ENCODE peak calls at places on chromosomes 5 and 9, in six cellular contexts. E is A549, V is endothelial cell of umbilical vein, U is K562, B is HepG2, S is GM12878. R is an unnamed sample.

GRCh38 chr5:177452688-177453638 is 6.3 kb downstream of the PRR7 start:
- DNase-seq in E (no peak), V (peak; percentile 73), U (no peak), B (no peak), S (no peak), R (no peak)

GRCh38 chr5:125274938-125275759 is 528.7 kb upstream of the ZNF608 start:
- DNase-seq in E (no peak), V (peak; percentile 78), U (no peak), B (no peak), S (no peak), R (no peak)

GRCh38 chr5:134374234-134374633 is 2.9 kb downstream of the UBE2B start:
- DNase-seq in E (no peak), V (no peak), U (no peak), B (no peak), S (no peak), R (no peak)

GRCh38 chr5:31783762-31784161 is 144.8 kb downstream of the PDZD2 start:
- DNase-seq in E (no peak), V (no peak), U (no peak), B (no peak), S (no peak), R (no peak)

GRCh38 chr5:134095887-134096589 is 18.4 kb upstream of the TCF7 start:
- DNase-seq in E (no peak), V (no peak), U (no peak), B (no peak), S (no peak), R (no peak)

GRCh38 chr9:71929791-71930440 is 18.5 kb downstream of the C9orf85 start:
- DNase-seq in E (no peak), V (no peak), U (no peak), B (no peak), S (no peak), R (no peak)

GRCh38 chr5:107104774-107105050 is 566.0 kb downstream of the EFNA5 start:
- DNase-seq in E (peak; percentile 10), V (no peak), U (no peak), B (no peak), S (peak; percentile 28), R (no peak)

GRCh38 chr9:93132287-93132927 is 1.6 kb downstream of the NINJ1 start:
- DNase-seq in E (peak; percentile 46), V (no peak), U (no peak), B (no peak), S (no peak), R (no peak)

GRCh38 chr5:145931718-145932117 is 4.7 kb upstream of the SH3RF2 start:
- DNase-seq in E (no peak), V (no peak), U (no peak), B (no peak), S (no peak), R (no peak)

GRCh38 chr5:154627711-154628678 is 127.2 kb upstream of the LARP1 start:
- DNase-seq in E (no peak), V (no peak), U (no peak), B (no peak), S (no peak), R (no peak)

GRCh38 chr9:4486176-4486575 is 4.1 kb upstream of the SLC1A1 start:
- DNase-seq in E (no peak), V (no peak), U (no peak), B (no peak), S (no peak), R (no peak)

GRCh38 chr9:15244001-15244441 is 63.0 kb downstream of the TTC39B start:
- DNase-seq in E (no peak), V (peak; percentile 11), U (no peak), B (no peak), S (no peak), R (no peak)

GRCh38 chr9:76926324-76926731 is 20.4 kb upstream of the PRUNE2 start:
- DNase-seq in E (no peak), V (no peak), U (no peak), B (no peak), S (no peak), R (no peak)

GRCh38 chr5:140795259-140795641 is 598 bp downstream of the PCDHA2 start:
- DNase-seq in E (peak; percentile 51), V (no peak), U (peak; percentile 9), B (no peak), S (no peak), R (no peak)
- TF ChIP-seq MYC in E (no peak), V (no peak), U (no peak), B (no peak), S (no peak), R (no peak)

DNA sequence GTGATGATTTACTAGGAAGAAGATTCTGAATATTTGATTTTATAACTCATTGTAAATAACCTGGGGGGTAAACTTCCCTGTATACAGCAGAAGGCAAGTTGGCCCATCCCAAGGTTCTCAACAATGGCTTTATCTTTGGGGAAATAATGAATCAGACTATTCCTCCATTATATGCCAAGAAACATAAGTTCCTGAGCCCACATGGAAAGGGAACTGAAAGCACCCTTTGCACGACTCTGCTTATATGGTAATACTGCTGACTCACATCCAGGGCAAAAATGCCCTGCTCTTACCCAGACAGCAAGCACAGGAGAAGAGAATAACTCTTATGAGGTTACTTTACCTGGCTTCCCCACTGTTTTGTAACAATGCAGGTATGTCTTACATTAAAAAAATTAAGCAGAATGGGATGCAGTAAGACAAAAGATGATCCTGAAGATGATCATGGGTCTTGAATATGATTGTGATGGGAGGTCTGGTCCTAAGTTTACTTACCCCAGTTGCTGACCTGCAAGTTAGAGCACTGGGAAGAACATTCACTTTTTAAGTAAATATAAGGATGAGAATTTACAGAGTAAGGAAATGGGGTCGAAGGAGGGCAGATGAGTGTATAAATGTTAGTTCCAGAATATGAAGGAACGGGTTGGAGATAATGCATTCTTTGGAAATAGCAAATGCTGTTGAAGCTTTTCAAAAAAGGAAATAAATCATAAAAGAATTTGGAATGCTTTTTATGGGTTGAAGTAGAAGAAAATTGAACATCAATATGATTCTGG is 428.3 kb upstream of the MPDZ start:
- DNase-seq in E (no peak), V (peak; percentile 98), U (no peak), B (no peak), S (no peak), R (peak; percentile 25)
- TF ChIP-seq MAX in E (no peak), V (no peak), U (no peak), B (no peak), S (no peak), R (no peak)

GRCh38 chr9:137321726-137322361 is 19.8 kb upstream of the NRARP start:
- DNase-seq in E (no peak), V (no peak), U (no peak), B (no peak), S (no peak), R (no peak)

GRCh38 chr9:137319976-137320551 is 18.0 kb upstream of the NRARP start:
- DNase-seq in E (no peak), V (no peak), U (no peak), B (no peak), S (no peak), R (no peak)

GRCh38 chr9:137319434-137319975 is 17.4 kb upstream of the NRARP start:
- DNase-seq in E (no peak), V (no peak), U (no peak), B (no peak), S (no peak), R (no peak)

GRCh38 chr9:137318976-137319375 is 16.9 kb upstream of the NRARP start:
- DNase-seq in E (no peak), V (no peak), U (peak; percentile 59), B (no peak), S (no peak), R (no peak)

GRCh38 chr9:137320555-137321384 is 18.7 kb upstream of the NRARP start:
- DNase-seq in E (no peak), V (peak; percentile 92), U (no peak), B (no peak), S (no peak), R (peak; percentile 91)
- TF ChIP-seq MYC in E (no peak), V (no peak), U (no peak), B (no peak), S (no peak), R (peak; percentile 36)

GRCh38 chr9:130927995-130928900 is 10.8 kb downstream of the FIBCD1 start:
- DNase-seq in E (peak; percentile 83), V (peak; percentile 29), U (no peak), B (peak; percentile 70), S (peak; percentile 70), R (no peak)
- TF ChIP-seq MAX in E (no peak), V (no peak), U (no peak), B (no peak), S (no peak), R (no peak)

GRCh38 chr5:116532762-116533525 is 41.7 kb downstream of the SEMA6A start:
- DNase-seq in E (no peak), V (no peak), U (no peak), B (peak; percentile 97), S (no peak), R (no peak)
- TF ChIP-seq MYC in E (no peak), V (no peak), U (no peak), B (no peak), S (no peak), R (no peak)

DNA sequence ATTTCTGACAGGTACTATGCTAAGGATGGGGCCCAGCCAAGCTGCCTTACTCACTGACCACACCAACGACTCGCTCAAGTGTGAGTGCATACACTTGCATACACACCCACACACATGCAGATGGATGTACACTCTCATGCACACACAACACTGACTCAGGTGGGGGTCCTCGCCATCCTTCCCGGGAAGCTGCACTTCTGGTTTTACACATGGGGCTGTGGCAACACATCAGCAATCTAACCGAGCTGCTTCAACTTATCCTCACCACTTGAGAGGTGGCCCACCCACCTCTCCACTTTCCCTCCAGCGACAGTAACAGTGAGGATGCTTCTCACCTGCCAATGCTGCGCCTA is 67.2 kb upstream of the SLC25A51 start:
- DNase-seq in E (no peak), V (no peak), U (no peak), B (no peak), S (no peak), R (no peak)
- TF ChIP-seq MAX in E (no peak), V (no peak), U (no peak), B (no peak), S (no peak), R (no peak)

R was measured in NB4.